ENCODE peak calls at places on chromosomes 3 and 15, in six cellular contexts. One of them, this sample, is unnamed. For H3K9me3, the result is how much of the 10 kb centered on the place peaks cover.

GRCh38 chr3:106256249-106256957 is 387.6 kb upstream of the CBLB start:
- DNase-seq in Peyer's patch: no peak
- DNase-seq in ovary: no peak
- DNase-seq in CD8-positive, alpha-beta memory T cell: no peak
- DNase-seq in right cardiac atrium: no peak
- DNase-seq in H9: peak
- DNase-seq in this sample: no peak

GRCh38 chr3:23288715-23289114 is 85.6 kb downstream of the UBE2E2 start:
- DNase-seq in Peyer's patch: no peak
- DNase-seq in ovary: no peak
- DNase-seq in CD8-positive, alpha-beta memory T cell: no peak
- DNase-seq in right cardiac atrium: no peak
- DNase-seq in H9: no peak
- DNase-seq in this sample: no peak

GRCh38 chr3:185330238-185330637 is 32.7 kb upstream of the MAP3K13 start:
- DNase-seq in Peyer's patch: no peak
- DNase-seq in ovary: no peak
- DNase-seq in CD8-positive, alpha-beta memory T cell: no peak
- DNase-seq in right cardiac atrium: no peak
- DNase-seq in H9: no peak
- DNase-seq in this sample: no peak

GRCh38 chr3:151445283-151446001 is 15.4 kb downstream of the IGSF10 start:
- DNase-seq in Peyer's patch: no peak
- DNase-seq in ovary: no peak
- DNase-seq in CD8-positive, alpha-beta memory T cell: no peak
- DNase-seq in right cardiac atrium: peak
- DNase-seq in H9: no peak
- DNase-seq in this sample: no peak

GRCh38 chr3:150544726-150545125 is 1.6 kb downstream of the SERP1 start:
- DNase-seq in Peyer's patch: no peak
- DNase-seq in ovary: no peak
- DNase-seq in CD8-positive, alpha-beta memory T cell: no peak
- DNase-seq in right cardiac atrium: no peak
- DNase-seq in H9: no peak
- DNase-seq in this sample: no peak

GRCh38 chr15:34753236-34753894 is 1.4 kb downstream of the GJD2 start:
- DNase-seq in Peyer's patch: no peak
- DNase-seq in ovary: no peak
- DNase-seq in CD8-positive, alpha-beta memory T cell: no peak
- DNase-seq in right cardiac atrium: peak
- DNase-seq in H9: peak
- DNase-seq in this sample: no peak

GRCh38 chr3:184711366-184712247 is at the start of gene MAGEF1:
- DNase-seq in Peyer's patch: peak
- DNase-seq in ovary: peak
- DNase-seq in CD8-positive, alpha-beta memory T cell: peak
- DNase-seq in right cardiac atrium: peak
- DNase-seq in H9: peak
- DNase-seq in this sample: peak

GRCh38 chr3:134367869-134368750 is 6.1 kb downstream of the AMOTL2 start:
- DNase-seq in Peyer's patch: no peak
- DNase-seq in ovary: no peak
- DNase-seq in CD8-positive, alpha-beta memory T cell: no peak
- DNase-seq in right cardiac atrium: peak
- DNase-seq in H9: peak
- DNase-seq in this sample: no peak

GRCh38 chr3:38988955-38989354 is 62.8 kb downstream of the SCN11A start:
- DNase-seq in Peyer's patch: no peak
- DNase-seq in ovary: no peak
- DNase-seq in CD8-positive, alpha-beta memory T cell: no peak
- DNase-seq in right cardiac atrium: no peak
- DNase-seq in H9: no peak
- DNase-seq in this sample: no peak

GRCh38 chr3:178510496-178510895 is 25.7 kb upstream of the KCNMB2 start:
- DNase-seq in Peyer's patch: no peak
- DNase-seq in ovary: no peak
- DNase-seq in CD8-positive, alpha-beta memory T cell: no peak
- DNase-seq in right cardiac atrium: no peak
- DNase-seq in H9: no peak
- DNase-seq in this sample: no peak
- H3K9me3 ChIP-seq in Peyer's patch: under half
- H3K9me3 ChIP-seq in ovary: under half
- H3K9me3 ChIP-seq in CD8-positive, alpha-beta memory T cell: under half
- H3K9me3 ChIP-seq in right cardiac atrium: under half
- H3K9me3 ChIP-seq in H9: under half
- H3K9me3 ChIP-seq in this sample: under half

DNA sequence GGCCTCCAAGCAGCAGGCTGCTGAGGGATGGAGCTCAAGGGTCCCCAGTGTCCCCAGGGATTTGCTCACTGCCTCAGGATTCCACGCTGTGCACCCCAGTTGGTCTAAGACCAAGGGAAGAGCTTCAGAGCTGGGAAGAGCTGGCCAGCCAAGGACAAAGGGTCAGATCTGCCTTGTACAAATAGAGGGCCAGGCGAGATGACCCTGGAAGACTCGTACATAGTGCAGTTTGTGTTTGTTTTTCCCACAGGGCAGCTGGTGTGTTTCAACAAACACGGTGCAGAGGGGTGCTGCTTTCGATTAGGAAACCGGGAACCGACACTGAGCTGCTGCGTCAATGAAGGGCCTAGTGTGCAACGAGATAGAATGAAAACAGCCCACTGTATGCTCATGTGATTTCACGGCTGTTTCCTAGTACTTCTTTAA is 56.1 kb upstream of the TRPM1 start:
- DNase-seq in Peyer's patch: no peak
- DNase-seq in ovary: peak
- DNase-seq in CD8-positive, alpha-beta memory T cell: no peak
- DNase-seq in right cardiac atrium: no peak
- DNase-seq in H9: no peak
- DNase-seq in this sample: no peak
- H3K9me3 ChIP-seq in Peyer's patch: under half
- H3K9me3 ChIP-seq in ovary: under half
- H3K9me3 ChIP-seq in CD8-positive, alpha-beta memory T cell: under half
- H3K9me3 ChIP-seq in right cardiac atrium: under half
- H3K9me3 ChIP-seq in H9: under half
- H3K9me3 ChIP-seq in this sample: under half

DNA sequence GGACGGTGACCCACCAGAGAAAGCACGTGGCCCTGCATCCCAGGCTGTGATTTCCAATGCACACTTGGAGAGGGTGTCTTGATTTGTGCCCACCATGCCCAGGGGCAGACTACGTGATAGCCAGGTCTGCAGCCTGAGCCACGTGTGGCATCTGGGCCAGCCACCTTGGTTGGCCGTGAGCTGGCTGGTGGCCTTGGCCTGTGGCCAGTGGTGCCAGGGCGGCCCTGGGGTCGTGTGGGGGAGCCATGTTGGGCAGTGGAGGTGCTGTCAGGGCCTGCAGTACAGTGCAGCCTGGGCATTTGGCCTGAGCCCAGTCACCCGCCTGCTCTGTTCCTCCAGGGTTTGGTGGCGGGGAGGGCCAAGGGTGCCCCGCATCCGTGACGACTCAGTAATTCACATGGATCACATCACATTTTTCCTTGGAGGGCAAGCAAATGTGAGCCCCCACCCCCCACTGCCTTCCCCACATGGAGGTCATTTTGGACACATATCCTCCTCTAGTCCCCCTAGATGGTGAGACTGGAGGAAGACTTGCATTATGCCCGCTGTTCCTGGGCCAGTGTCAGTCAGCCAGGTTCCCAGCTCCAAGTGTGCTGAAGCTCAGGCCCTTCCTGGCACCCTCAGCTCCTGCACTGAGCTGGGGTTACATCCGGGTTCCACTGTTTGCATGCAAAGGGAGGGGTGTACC is 201.4 kb downstream of the UBE3A start:
- DNase-seq in Peyer's patch: no peak
- DNase-seq in ovary: no peak
- DNase-seq in CD8-positive, alpha-beta memory T cell: no peak
- DNase-seq in right cardiac atrium: peak
- DNase-seq in H9: no peak
- DNase-seq in this sample: peak
- H3K9me3 ChIP-seq in Peyer's patch: under half
- H3K9me3 ChIP-seq in ovary: under half
- H3K9me3 ChIP-seq in CD8-positive, alpha-beta memory T cell: under half
- H3K9me3 ChIP-seq in right cardiac atrium: under half
- H3K9me3 ChIP-seq in H9: half or more
- H3K9me3 ChIP-seq in this sample: under half

GRCh38 chr15:71823801-71824200 is 13.4 kb downstream of the NR2E3 start:
- DNase-seq in Peyer's patch: no peak
- DNase-seq in ovary: no peak
- DNase-seq in CD8-positive, alpha-beta memory T cell: no peak
- DNase-seq in right cardiac atrium: no peak
- DNase-seq in H9: no peak
- DNase-seq in this sample: no peak
- H3K9me3 ChIP-seq in Peyer's patch: under half
- H3K9me3 ChIP-seq in ovary: under half
- H3K9me3 ChIP-seq in CD8-positive, alpha-beta memory T cell: under half
- H3K9me3 ChIP-seq in right cardiac atrium: under half
- H3K9me3 ChIP-seq in H9: under half
- H3K9me3 ChIP-seq in this sample: under half

GRCh38 chr3:177322846-177323245 is 125.6 kb upstream of the TBL1XR1 start:
- DNase-seq in Peyer's patch: no peak
- DNase-seq in ovary: no peak
- DNase-seq in CD8-positive, alpha-beta memory T cell: no peak
- DNase-seq in right cardiac atrium: peak
- DNase-seq in H9: no peak
- DNase-seq in this sample: no peak
- H3K9me3 ChIP-seq in Peyer's patch: under half
- H3K9me3 ChIP-seq in ovary: under half
- H3K9me3 ChIP-seq in CD8-positive, alpha-beta memory T cell: under half
- H3K9me3 ChIP-seq in right cardiac atrium: under half
- H3K9me3 ChIP-seq in H9: under half
- H3K9me3 ChIP-seq in this sample: under half

GRCh38 chr3:482479-482878 is 285.9 kb downstream of the CHL1 start:
- DNase-seq in Peyer's patch: no peak
- DNase-seq in ovary: no peak
- DNase-seq in CD8-positive, alpha-beta memory T cell: no peak
- DNase-seq in right cardiac atrium: peak
- DNase-seq in H9: no peak
- DNase-seq in this sample: no peak
- H3K9me3 ChIP-seq in Peyer's patch: under half
- H3K9me3 ChIP-seq in ovary: under half
- H3K9me3 ChIP-seq in CD8-positive, alpha-beta memory T cell: under half
- H3K9me3 ChIP-seq in right cardiac atrium: under half
- H3K9me3 ChIP-seq in H9: under half
- H3K9me3 ChIP-seq in this sample: under half